ENCODE peak calls at places on chromosomes 7 and 10, in nine cellular contexts. D is HEK293T; E is ovary; M is caudate nucleus; X is effector CD4-positive, alpha-beta T cell; T is stomach; G is anterior cingulate cortex; K is smooth muscle cell of the brain vasculature; J is cardiac fibroblast. N is an unnamed sample.

GRCh38 chr10:27819781-27820531 is 74.3 kb upstream of the MKX start:
- DNase-seq in D (no peak), E (peak; percentile 68), M (no peak), X (no peak), T (no peak), G (no peak), K (no peak), J (peak; percentile 9), N (peak; percentile 71)

GRCh38 chr10:58755688-58756087 is 243.0 kb downstream of the BICC1 start:
- DNase-seq in D (no peak), E (peak; percentile 50), M (no peak), X (no peak), T (no peak), G (no peak), K (no peak), J (peak; percentile 87), N (no peak)

GRCh38 chr7:77393261-77393660 is 22.9 kb downstream of the GSAP start:
- DNase-seq in D (no peak), E (no peak), M (no peak), X (no peak), T (no peak), G (no peak), K (no peak), J (peak; percentile 63), N (no peak)

GRCh38 chr7:22627136-22627535 is 99.9 kb upstream of the IL6 start:
- DNase-seq in D (no peak), E (no peak), M (no peak), X (no peak), T (no peak), G (no peak), K (no peak), J (peak; percentile 50), N (no peak)

GRCh38 chr7:117480978-117481377 is 1.2 kb downstream of the CFTR start:
- DNase-seq in D (peak; percentile 8), E (no peak), M (peak; percentile 34), X (no peak), T (no peak), G (no peak), K (no peak), J (no peak), N (peak; percentile 18)

GRCh38 chr7:4129481-4130122 is 552.5 kb upstream of the FOXK1 start:
- DNase-seq in D (no peak), E (no peak), M (no peak), X (no peak), T (no peak), G (no peak), K (no peak), J (no peak), N (no peak)

GRCh38 chr10:125014984-125015944 is 73.3 kb downstream of the ZRANB1 start:
- DNase-seq in D (no peak), E (no peak), M (no peak), X (no peak), T (no peak), G (no peak), K (no peak), J (no peak), N (peak; percentile 29)

GRCh38 chr10:88810196-88810961 is 7.8 kb downstream of the LIPM start:
- DNase-seq in D (peak; percentile 58), E (peak; percentile 16), M (peak; percentile 33), X (peak; percentile 15), T (peak; percentile 36), G (no peak), K (peak; percentile 31), J (peak; percentile 85), N (peak; percentile 42)

GRCh38 chr10:47040041-47040491 is 128.8 kb downstream of the PTPN20 start:
- DNase-seq in D (no peak), E (no peak), M (no peak), X (no peak), T (no peak), G (no peak), K (no peak), J (no peak), N (no peak)

GRCh38 chr10:46018453-46019169 is 11.8 kb downstream of the NCOA4 start:
- DNase-seq in D (no peak), E (no peak), M (no peak), X (no peak), T (no peak), G (no peak), K (no peak), J (peak; percentile 46), N (no peak)

GRCh38 chr10:48572414-48572813 is 32.5 kb downstream of the ARHGAP22 start:
- DNase-seq in D (no peak), E (no peak), M (no peak), X (no peak), T (no peak), G (no peak), K (no peak), J (peak; percentile 75), N (no peak)

GRCh38 chr10:24645784-24646183 is 77.9 kb downstream of the ARHGAP21 start:
- DNase-seq in D (no peak), E (no peak), M (no peak), X (no peak), T (no peak), G (no peak), K (no peak), J (peak; percentile 28), N (no peak)

GRCh38 chr10:47065903-47066302 is 154.7 kb downstream of the PTPN20 start:
- DNase-seq in D (no peak), E (no peak), M (no peak), X (no peak), T (no peak), G (no peak), K (no peak), J (no peak), N (no peak)

GRCh38 chr10:102090772-102091171 is 25.6 kb downstream of the HPS6 start:
- DNase-seq in D (no peak), E (no peak), M (no peak), X (no peak), T (no peak), G (no peak), K (no peak), J (peak; percentile 28), N (no peak)

GRCh38 chr7:1225462-1226154 is 7.1 kb upstream of the UNCX start:
- DNase-seq in D (peak; percentile 77), E (no peak), M (no peak), X (peak; percentile 23), T (no peak), G (no peak), K (no peak), J (peak; percentile 32), N (no peak)

GRCh38 chr10:113665352-113665751 is 1.5 kb upstream of the NRAP start:
- DNase-seq in D (no peak), E (no peak), M (no peak), X (no peak), T (no peak), G (no peak), K (no peak), J (no peak), N (no peak)

GRCh38 chr7:159211540-159212182 is 67.0 kb upstream of the VIPR2 start:
- DNase-seq in D (no peak), E (peak; percentile 40), M (peak; percentile 9), X (no peak), T (no peak), G (peak; percentile 22), K (no peak), J (no peak), N (no peak)

GRCh38 chr7:26090927-26091519 is 61.0 kb upstream of the NFE2L3 start:
- DNase-seq in D (peak; percentile 61), E (no peak), M (peak; percentile 12), X (no peak), T (no peak), G (no peak), K (peak; percentile 43), J (peak; percentile 79), N (no peak)

GRCh38 chr10:131908151-131908550 is 7.3 kb downstream of the PPP2R2D start:
- DNase-seq in D (no peak), E (no peak), M (no peak), X (no peak), T (no peak), G (no peak), K (no peak), J (no peak), N (no peak)

N was measured in mucosa of gallbladder.